ENCODE peak calls at places on chromosomes 3 and 15, in eight cellular contexts. Y is AG09319, X is glutamatergic neuron, J is HFFc6, Q is adrenal gland, H is uterus, E is PC-9, B is GM12865. T is an unnamed sample.

GRCh38 chr3:196327405-196327804 is 9.4 kb upstream of the DYNLT2B start:
- DNase-seq in H (no peak), B (no peak), Y (no peak), X (no peak), E (no peak), Q (no peak), J (no peak), T (no peak)

GRCh38 chr3:134378384-134378783 is 4.1 kb upstream of the AMOTL2 start:
- DNase-seq in J (no peak), Y (no peak), E (no peak), H (no peak), Q (peak), B (peak), X (no peak), T (no peak)

GRCh38 chr3:84959470-84960380 is 936 bp downstream of the CADM2 start:
- DNase-seq in J (no peak), Y (no peak), E (no peak), X (peak), B (no peak), H (no peak), Q (no peak), T (no peak)

GRCh38 chr3:116579843-116580242 is 129.7 kb upstream of the TUSC7 start:
- DNase-seq in Q (no peak), X (no peak), J (no peak), E (no peak), B (peak), H (no peak), Y (no peak), T (no peak)

GRCh38 chr15:53844634-53845033 is 85.2 kb upstream of the WDR72 start:
- DNase-seq in B (no peak), Y (no peak), Q (no peak), X (no peak), H (no peak), E (no peak), J (no peak), T (no peak)

GRCh38 chr3:38003371-38003816 is 12.8 kb downstream of the VILL start:
- DNase-seq in B (peak), X (peak), H (peak), Y (no peak), J (no peak), Q (no peak), E (no peak), T (peak)

GRCh38 chr15:51377038-51377761 is 35.7 kb downstream of the GLDN start:
- DNase-seq in E (no peak), J (peak), H (no peak), B (no peak), Y (peak), X (no peak), Q (no peak), T (no peak)

GRCh38 chr3:132536442-132537153 is 60.5 kb upstream of the ACKR4 start:
- DNase-seq in J (peak), E (no peak), H (no peak), Q (no peak), Y (no peak), B (no peak), X (no peak), T (no peak)

GRCh38 chr15:22265056-22265945 is 185.0 kb downstream of the OR4M2 start:
- DNase-seq in B (no peak), J (no peak), X (no peak), Y (no peak), E (no peak), Q (no peak), H (no peak), T (no peak)

GRCh38 chr3:24119321-24119751 is 174.2 kb downstream of the NR1D2 start:
- DNase-seq in H (no peak), J (peak), Q (no peak), X (no peak), E (peak), B (no peak), Y (no peak), T (no peak)

GRCh38 chr15:79243723-79244122 is 38.8 kb upstream of the ANKRD34C start:
- DNase-seq in Y (no peak), H (no peak), X (no peak), J (no peak), Q (no peak), B (no peak), E (no peak), T (no peak)

GRCh38 chr15:96335429-96335807 is 4.9 kb downstream of the NR2F2 start:
- DNase-seq in X (no peak), J (no peak), Q (no peak), H (no peak), E (no peak), B (no peak), Y (no peak), T (no peak)

GRCh38 chr3:131072845-131073244 is 46.2 kb downstream of the NEK11 start:
- DNase-seq in E (no peak), B (no peak), Q (peak), Y (peak), X (no peak), H (peak), J (peak), T (no peak)

GRCh38 chr3:73206006-73206405 is 144.5 kb downstream of the EBLN2 start:
- DNase-seq in B (no peak), J (no peak), X (peak), Y (no peak), E (no peak), Q (no peak), H (no peak), T (no peak)

GRCh38 chr3:60774617-60775016 is 476.6 kb downstream of the FHIT start:
- DNase-seq in X (no peak), E (no peak), B (no peak), J (no peak), Y (no peak), Q (no peak), H (no peak), T (no peak)

GRCh38 chr3:18740631-18741583 is 315.8 kb upstream of the SATB1 start:
- DNase-seq in J (no peak), X (no peak), Q (peak), Y (no peak), E (no peak), B (peak), H (no peak), T (peak)

GRCh38 chr3:195731356-195731960 is 10.7 kb downstream of the MUC20 start:
- DNase-seq in B (no peak), Q (no peak), J (no peak), X (no peak), E (no peak), H (no peak), Y (no peak), T (no peak)

GRCh38 chr3:65676592-65676991 is 362.1 kb downstream of the MAGI1 start:
- DNase-seq in H (no peak), E (no peak), B (no peak), Y (no peak), X (no peak), Q (no peak), J (no peak), T (no peak)

GRCh38 chr3:87810427-87810826 is 248.4 kb downstream of the CGGBP1 start:
- DNase-seq in B (no peak), Y (no peak), J (peak), E (no peak), X (no peak), Q (no peak), H (no peak), T (no peak)

GRCh38 chr3:6182909-6183308 is 678.0 kb upstream of the GRM7 start:
- DNase-seq in E (no peak), B (no peak), J (no peak), Q (no peak), X (no peak), H (no peak), Y (no peak), T (no peak)

GRCh38 chr15:40282144-40282869 is 557 bp downstream of the ANKRD63 start:
- DNase-seq in X (peak), E (no peak), H (no peak), Y (no peak), B (peak), Q (no peak), J (no peak), T (peak)
- TF ChIP-seq CTCF in X (peak), E (no peak), H (no peak), Y (peak), B (peak), Q (no peak), J (peak), T (peak)

GRCh38 chr15:57611938-57612337 is 20.2 kb downstream of the MYZAP start:
- DNase-seq in Y (no peak), E (peak), H (peak), J (peak), X (no peak), B (no peak), Q (peak), T (no peak)
- TF ChIP-seq CTCF in Y (peak), E (peak), H (peak), J (peak), X (no peak), B (no peak), Q (no peak), T (no peak)

GRCh38 chr15:83436513-83437158 is 10.5 kb upstream of the SH3GL3 start:
- DNase-seq in J (peak), Y (no peak), E (no peak), X (peak), H (no peak), Q (no peak), B (peak), T (no peak)
- TF ChIP-seq CTCF in J (peak), Y (peak), E (peak), X (peak), H (no peak), Q (peak), B (peak), T (no peak)

DNA sequence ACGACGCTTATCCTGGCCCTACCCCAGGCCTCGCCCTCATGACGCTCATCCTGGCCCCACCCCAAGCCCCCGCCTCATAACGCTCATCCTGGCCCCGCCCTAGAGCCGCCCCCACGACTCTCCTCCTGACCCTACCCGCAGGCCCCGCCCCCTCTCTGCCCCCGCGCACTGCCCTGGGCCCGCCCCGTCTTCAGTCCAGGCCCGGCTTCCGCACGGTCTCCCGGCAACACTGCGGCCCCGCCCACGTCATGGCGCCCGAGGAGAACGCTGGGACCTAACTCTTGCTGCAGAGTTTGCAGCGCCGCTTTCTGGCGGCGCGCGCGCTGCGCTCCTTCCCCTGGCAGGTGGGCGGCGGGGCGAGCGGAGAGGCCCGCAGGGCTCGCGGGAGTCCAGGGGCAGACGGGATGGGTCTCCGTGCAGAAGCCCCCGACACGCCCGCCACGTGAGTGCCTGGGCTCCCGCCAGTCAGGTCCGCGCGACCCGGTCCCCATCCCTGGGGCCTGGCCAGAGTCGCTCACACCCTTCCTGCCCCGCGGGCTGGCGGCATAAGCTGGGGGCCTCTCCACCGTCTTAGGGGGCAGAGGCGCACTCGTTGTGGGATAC is 52.5 kb upstream of the ROPN1B start:
- DNase-seq in H (no peak), J (no peak), X (peak), E (peak), Q (no peak), B (peak), Y (peak), T (peak)
- TF ChIP-seq CTCF in H (peak), J (peak), X (no peak), E (no peak), Q (no peak), B (peak), Y (peak), T (peak)

DNA sequence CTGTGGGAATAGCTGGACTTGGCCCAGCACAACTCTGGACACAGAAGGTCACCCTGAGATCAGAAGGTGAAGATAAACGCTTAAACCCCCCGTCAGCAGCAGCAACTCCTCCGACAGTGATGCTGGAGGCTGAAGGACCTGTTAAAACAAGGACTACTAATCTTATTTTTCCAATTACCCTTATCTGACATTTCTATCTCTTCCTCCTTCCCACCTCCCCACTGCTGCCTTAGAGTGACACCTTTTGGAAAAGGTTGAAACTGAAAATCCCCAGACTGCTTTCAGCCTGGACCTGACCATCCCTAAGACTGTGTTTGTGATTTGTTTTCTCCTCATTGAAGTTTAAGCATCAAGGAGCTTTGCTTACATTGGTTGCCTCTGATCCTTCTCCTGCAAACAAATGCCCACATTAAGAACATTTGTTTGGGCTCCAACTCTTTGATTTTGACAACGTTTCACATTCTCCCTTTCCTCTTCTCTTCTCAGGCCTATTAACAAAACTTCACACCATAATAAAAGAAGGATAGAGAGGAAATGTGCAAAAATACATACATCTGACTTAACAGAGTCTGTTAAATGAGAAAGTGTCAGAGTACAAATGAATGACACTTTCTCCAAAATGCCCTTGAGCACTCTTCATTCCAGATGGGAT is 410.6 kb upstream of the WNT5A start:
- DNase-seq in E (peak), X (no peak), Y (no peak), H (no peak), Q (no peak), B (no peak), J (no peak), T (no peak)
- TF ChIP-seq CTCF in E (peak), X (no peak), Y (peak), H (no peak), Q (no peak), B (peak), J (no peak), T (no peak)

GRCh38 chr15:68386587-68387287 is 45.2 kb downstream of the ITGA11 start:
- DNase-seq in H (peak), E (no peak), X (no peak), Q (peak), B (no peak), Y (no peak), J (no peak), T (no peak)

GRCh38 chr15:68391084-68391483 is 40.9 kb downstream of the ITGA11 start:
- DNase-seq in Y (no peak), Q (peak), E (no peak), H (peak), X (no peak), B (no peak), J (no peak), T (no peak)

GRCh38 chr15:68387288-68388143 is 44.4 kb downstream of the ITGA11 start:
- DNase-seq in H (peak), B (no peak), E (no peak), Y (no peak), X (no peak), J (no peak), Q (peak), T (no peak)

GRCh38 chr15:68389936-68390790 is 41.8 kb downstream of the ITGA11 start:
- DNase-seq in X (no peak), B (peak), H (peak), E (no peak), J (peak), Y (no peak), Q (no peak), T (peak)

DNA sequence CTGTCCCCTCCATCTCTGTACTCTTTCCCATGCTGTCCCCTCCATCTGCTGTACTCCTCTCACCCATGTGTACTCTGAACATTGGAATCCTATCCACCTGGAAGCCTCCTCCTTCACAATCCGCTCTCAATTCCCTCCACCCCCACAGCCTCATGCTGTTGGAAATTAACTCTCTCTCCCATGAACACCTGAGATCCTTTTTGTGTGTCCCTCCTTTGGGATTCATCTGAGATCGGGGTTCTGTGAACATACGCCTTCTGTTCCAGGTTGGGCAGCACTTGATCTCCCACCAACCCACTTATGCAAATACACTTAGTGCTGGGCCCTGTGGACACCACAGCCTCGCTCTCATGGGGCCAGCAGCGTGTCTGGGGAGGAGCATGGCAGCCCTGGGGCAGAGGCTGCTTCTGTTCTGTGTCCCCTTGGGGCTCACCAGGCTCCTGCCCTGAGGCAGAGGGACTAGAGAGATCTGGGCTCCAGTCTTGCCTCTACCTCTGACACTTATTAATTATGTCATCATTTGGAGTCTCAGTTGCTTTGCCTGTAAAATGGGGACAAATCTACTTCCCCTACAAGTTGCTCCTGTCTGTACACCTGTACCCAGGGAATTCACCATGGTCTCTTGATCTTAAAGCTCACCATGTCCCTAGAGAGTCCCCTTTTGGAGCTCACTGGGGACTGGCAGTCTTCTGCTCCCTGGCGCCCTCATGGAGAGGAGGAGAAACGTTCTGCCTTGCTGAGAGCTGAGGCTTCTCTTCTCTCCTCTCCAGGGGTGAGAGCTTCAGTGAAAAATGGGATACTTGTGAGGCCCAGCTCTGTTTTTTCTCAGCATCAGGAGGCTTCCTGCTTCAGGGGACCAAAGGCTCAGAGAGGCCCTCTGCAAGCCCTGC is 42.7 kb downstream of the ITGA11 start:
- DNase-seq in B (peak), Q (no peak), X (no peak), H (peak), Y (no peak), E (no peak), J (no peak), T (no peak)
- TF ChIP-seq CTCF in B (no peak), Q (no peak), X (no peak), H (no peak), Y (no peak), E (no peak), J (peak), T (no peak)

GRCh38 chr3:169573129-169573528 is 90.4 kb downstream of the MECOM start:
- DNase-seq in X (no peak), B (no peak), Q (no peak), Y (no peak), H (no peak), J (no peak), E (no peak), T (no peak)
- TF ChIP-seq CTCF in X (peak), B (no peak), Q (no peak), Y (peak), H (no peak), J (peak), E (peak), T (no peak)

GRCh38 chr3:49028673-49029562 is at the start of gene IMPDH2:
- DNase-seq in B (peak), Y (peak), E (peak), Q (peak), H (peak), X (peak), J (peak), T (peak)
- TF ChIP-seq CTCF in B (no peak), Y (peak), E (no peak), Q (no peak), H (peak), X (no peak), J (peak), T (peak)

GRCh38 chr3:190562866-190563525 is 49.1 kb downstream of the IL1RAP start:
- DNase-seq in Y (no peak), Q (no peak), X (no peak), J (no peak), B (no peak), H (no peak), E (peak), T (no peak)

GRCh38 chr3:190558796-190559195 is 44.9 kb downstream of the IL1RAP start:
- DNase-seq in J (no peak), B (no peak), Q (no peak), Y (no peak), H (no peak), X (no peak), E (no peak), T (no peak)

GRCh38 chr3:190558316-190558715 is 44.4 kb downstream of the IL1RAP start:
- DNase-seq in H (no peak), J (no peak), Q (no peak), Y (no peak), X (no peak), E (no peak), B (no peak), T (no peak)

GRCh38 chr3:190557311-190557710 is 43.4 kb downstream of the IL1RAP start:
- DNase-seq in Y (no peak), Q (no peak), E (no peak), J (no peak), H (no peak), B (no peak), X (no peak), T (no peak)

DNA sequence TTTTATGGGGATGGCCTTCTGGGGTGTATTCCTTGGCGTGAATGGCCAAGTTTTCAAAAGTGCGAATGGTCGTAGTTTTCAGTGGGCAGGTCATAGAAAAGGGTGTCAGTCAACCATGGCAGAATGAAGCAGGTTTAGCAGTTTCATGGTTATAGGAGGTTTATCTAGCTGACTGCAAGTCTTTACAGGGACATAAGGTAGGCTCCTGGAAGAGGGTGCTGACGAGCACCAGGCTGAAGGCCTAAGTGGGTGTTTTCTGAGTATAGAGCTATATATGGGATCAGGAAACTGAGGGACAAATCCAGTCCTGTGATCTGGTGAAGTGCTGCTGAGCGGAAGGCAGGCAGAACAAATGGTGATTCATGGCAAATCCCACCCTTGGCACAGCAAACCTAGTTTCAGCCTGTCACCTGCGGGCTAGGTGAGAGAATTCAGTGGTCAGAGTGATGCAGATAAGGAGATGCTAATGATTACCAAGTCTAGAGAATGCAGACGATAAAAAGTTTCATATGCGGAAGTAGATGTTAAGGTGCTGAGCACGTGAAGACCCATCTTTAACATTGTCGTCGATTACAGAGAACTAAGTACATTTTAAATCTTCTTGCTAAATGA is 46.5 kb downstream of the IL1RAP start:
- DNase-seq in Y (no peak), Q (no peak), H (no peak), X (no peak), B (no peak), E (no peak), J (no peak), T (no peak)
- TF ChIP-seq CTCF in Y (no peak), Q (no peak), H (no peak), X (no peak), B (no peak), E (no peak), J (no peak), T (no peak)